ENCODE peak calls at places on chromosomes 2 and 18, in six cellular contexts. I, K, C, X, O and A are unnamed samples.

GRCh38 chr2:239035997-239036731 is 188.3 kb downstream of the TWIST2 start:
- DNase-seq in C (no peak), X (no peak), I (no peak), K (no peak), O (no peak), A (no peak)

GRCh38 chr2:65098741-65099140 is 31.2 kb downstream of the RAB1A start:
- DNase-seq in I (no peak), O (no peak), X (no peak), K (no peak), C (no peak), A (no peak)

GRCh38 chr2:113981404-113982134 is 91.7 kb downstream of the ACTR3 start:
- DNase-seq in I (peak), C (peak), X (no peak), K (no peak), O (no peak), A (no peak)

GRCh38 chr2:159051133-159051532 is 82.7 kb downstream of the TANC1 start:
- DNase-seq in K (no peak), I (no peak), X (no peak), O (no peak), C (no peak), A (no peak)

GRCh38 chr2:162435676-162436075 is 91.7 kb downstream of the GCA start:
- DNase-seq in K (no peak), X (no peak), I (no peak), C (peak), O (no peak), A (no peak)

GRCh38 chr2:156466739-156467405 is 30.7 kb downstream of the GPD2 start:
- DNase-seq in K (peak), O (peak), I (peak), C (peak), X (peak), A (no peak)

GRCh38 chr2:9984217-9984739 is 32.8 kb downstream of the GRHL1 start:
- DNase-seq in O (no peak), X (peak), K (peak), I (peak), C (no peak), A (no peak)

GRCh38 chr2:96928277-96928781 is 58.1 kb downstream of the FAM178B start:
- DNase-seq in O (no peak), C (peak), X (no peak), K (no peak), I (no peak), A (no peak)

GRCh38 chr18:31942301-31942998 is 478 bp downstream of the TRAPPC8 start:
- DNase-seq in O (no peak), X (peak), C (no peak), I (peak), K (no peak), A (no peak)

GRCh38 chr18:77140439-77141109 is 8.0 kb upstream of the MBP start:
- DNase-seq in I (peak), C (no peak), X (no peak), O (peak), K (no peak), A (no peak)

GRCh38 chr2:34570266-34570872 is 971.3 kb upstream of the FAM98A start:
- DNase-seq in I (no peak), C (no peak), K (peak), O (no peak), X (no peak), A (no peak)

GRCh38 chr2:215899111-215900074 is 114.0 kb downstream of the MREG start:
- DNase-seq in X (no peak), K (peak), C (no peak), O (no peak), I (peak), A (peak)

GRCh38 chr2:101145406-101145805 is 5.8 kb downstream of the TBC1D8 start:
- DNase-seq in I (peak), C (no peak), X (no peak), K (no peak), O (no peak), A (no peak)

GRCh38 chr2:131127076-131127475 is 21.9 kb downstream of the PLEKHB2 start:
- DNase-seq in K (no peak), O (no peak), I (no peak), C (no peak), X (no peak), A (no peak)

GRCh38 chr2:210445116-210445707 is 31.3 kb downstream of the LANCL1 start:
- DNase-seq in C (no peak), K (peak), O (no peak), I (peak), X (no peak), A (no peak)

GRCh38 chr2:174263989-174264388 is 15.7 kb upstream of the OLA1 start:
- DNase-seq in O (no peak), X (no peak), I (peak), K (no peak), C (peak), A (no peak)

GRCh38 chr2:11532434-11533055 is 1.3 kb upstream of the GREB1 start:
- DNase-seq in I (peak), O (no peak), K (no peak), C (no peak), X (peak), A (no peak)

GRCh38 chr2:25330273-25330672 is 11.5 kb downstream of the DNMT3A start:
- DNase-seq in X (peak), O (peak), K (no peak), C (no peak), I (no peak), A (no peak)

GRCh38 chr2:113806217-113806913 is 49.9 kb upstream of the SLC35F5 start:
- DNase-seq in I (no peak), O (no peak), C (no peak), X (no peak), K (no peak), A (no peak)

GRCh38 chr18:79787527-79788095 is 10.1 kb upstream of the KCNG2 start:
- DNase-seq in C (no peak), O (no peak), X (no peak), I (no peak), K (no peak), A (no peak)
- H3K4me3 ChIP-seq in C (peak), O (peak), X (no peak), I (no peak), K (no peak), A (no peak)

GRCh38 chr2:43222472-43223146 is 3.8 kb downstream of the ZFP36L2 start:
- DNase-seq in O (no peak), I (peak), C (no peak), X (no peak), K (no peak), A (no peak)
- H3K4me3 ChIP-seq in O (peak), I (peak), C (peak), X (peak), K (peak), A (peak)

GRCh38 chr2:30223413-30223874 is 7.9 kb upstream of the LBH start:
- DNase-seq in C (no peak), I (no peak), X (no peak), K (no peak), O (no peak), A (no peak)
- H3K4me3 ChIP-seq in C (no peak), I (no peak), X (no peak), K (no peak), O (no peak), A (no peak)

DNA sequence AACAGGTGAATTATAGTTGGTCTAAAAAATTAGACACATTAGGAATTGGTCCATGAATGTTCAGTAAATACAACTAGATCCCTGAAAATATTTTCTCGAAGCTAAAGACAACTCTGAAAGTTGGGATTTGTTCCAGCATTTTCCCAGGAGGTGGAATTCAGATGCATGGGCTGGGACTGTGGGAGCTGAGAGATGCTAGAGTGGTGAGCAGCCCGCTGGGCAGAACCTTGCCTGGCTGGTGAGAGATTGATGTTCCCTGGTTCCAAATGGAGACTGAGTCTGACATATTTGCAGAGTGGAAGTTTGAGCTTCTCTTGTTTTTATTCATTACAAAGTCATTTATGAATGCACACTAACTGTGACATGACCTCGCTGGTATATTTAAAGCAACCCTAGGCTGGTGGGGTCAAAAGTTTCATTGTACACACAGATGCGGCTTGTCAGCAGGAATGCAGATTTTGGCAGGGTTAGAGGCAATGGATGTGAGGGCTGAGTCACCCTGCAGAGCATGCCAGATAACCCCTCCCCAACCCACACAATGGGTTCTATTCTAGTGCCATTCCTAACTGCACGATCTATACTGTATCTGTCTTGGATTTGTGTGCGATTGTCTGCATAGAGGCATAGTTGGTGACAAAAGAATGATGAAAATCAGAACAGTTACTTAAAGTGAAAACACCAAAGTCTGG is 23.5 kb upstream of the TMEM178A start:
- DNase-seq in K (peak), O (no peak), C (peak), I (peak), X (no peak), A (no peak)
- H3K4me3 ChIP-seq in K (no peak), O (no peak), C (no peak), I (no peak), X (no peak), A (no peak)

GRCh38 chr2:134642938-134643337 is 75.9 kb downstream of the TMEM163 start:
- DNase-seq in X (no peak), I (no peak), C (no peak), K (no peak), O (no peak), A (no peak)
- H3K4me3 ChIP-seq in X (no peak), I (no peak), C (no peak), K (no peak), O (no peak), A (no peak)

GRCh38 chr2:148876589-148877402 is 1.8 kb downstream of the KIF5C start:
- DNase-seq in X (peak), K (no peak), C (no peak), I (no peak), O (no peak), A (no peak)
- H3K4me3 ChIP-seq in X (no peak), K (no peak), C (no peak), I (no peak), O (peak), A (no peak)